ENCODE peak calls at places on chromosomes 3 and 15, in ten cellular contexts. I, R, Y, E, Z, L, Q, W, J and G are unnamed samples.

GRCh38 chr15:96347181-96348111 is 16.9 kb downstream of the NR2F2 start:
- DNase-seq in L (peak; percentile 76), E (peak; percentile 77), I (peak; percentile 69), R (no peak), W (no peak), Z (peak; percentile 72), Y (no peak), Q (no peak), J (no peak), G (no peak)

GRCh38 chr15:41969851-41970431 is 2.4 kb downstream of the EHD4 start:
- DNase-seq in J (peak; percentile 44), I (peak; percentile 49), Y (no peak), R (peak; percentile 25), L (peak; percentile 46), W (no peak), E (no peak), Z (no peak), Q (no peak), G (peak; percentile 45)

GRCh38 chr15:57797145-57797544 is 90.6 kb downstream of the POLR2M start:
- DNase-seq in L (no peak), Z (no peak), Y (no peak), E (no peak), Q (no peak), I (no peak), W (no peak), R (no peak), J (no peak), G (no peak)

GRCh38 chr3:101725192-101725889 is 927 bp downstream of the CEP97 start:
- DNase-seq in Y (peak; percentile 49), I (peak; percentile 64), Q (no peak), L (peak; percentile 63), R (peak; percentile 34), Z (peak; percentile 32), E (peak; percentile 26), W (no peak), J (no peak), G (peak; percentile 31)

GRCh38 chr3:195863121-195864061 is 45.0 kb downstream of the TNK2 start:
- DNase-seq in J (peak; percentile 84), Y (peak; percentile 82), Q (peak; percentile 85), E (peak; percentile 88), I (peak; percentile 97), R (peak; percentile 91), L (peak; percentile 97), W (peak; percentile 47), Z (peak; percentile 95), G (peak; percentile 93)

GRCh38 chr3:127706785-127707351 is 34.1 kb downstream of the ABTB1 start:
- DNase-seq in J (no peak), Z (peak; percentile 48), Y (no peak), E (no peak), L (peak; percentile 47), Q (peak; percentile 15), W (no peak), I (peak; percentile 46), R (no peak), G (no peak)

GRCh38 chr3:38327335-38328009 is 19.1 kb upstream of the XYLB start:
- DNase-seq in I (no peak), R (no peak), Y (no peak), Q (no peak), W (peak; percentile 61), Z (no peak), J (no peak), E (no peak), L (no peak), G (peak; percentile 64)

GRCh38 chr3:124700880-124701684 is 29.2 kb upstream of the UMPS start:
- DNase-seq in J (no peak), W (peak; percentile 25), L (peak; percentile 67), E (no peak), R (no peak), Y (no peak), I (no peak), Q (no peak), Z (no peak), G (peak; percentile 34)

GRCh38 chr3:72855001-72855400 is 6.8 kb upstream of the SHQ1 start:
- DNase-seq in Q (no peak), J (no peak), W (no peak), I (no peak), L (no peak), Z (no peak), Y (no peak), R (no peak), E (no peak), G (no peak)

GRCh38 chr3:74613566-74613965 is 893 bp downstream of the CNTN3 start:
- DNase-seq in Q (no peak), E (no peak), Y (no peak), I (no peak), Z (no peak), W (no peak), L (no peak), R (peak; percentile 34), J (no peak), G (no peak)

GRCh38 chr3:197181751-197182150 is 116.7 kb downstream of the DLG1 start:
- DNase-seq in J (no peak), Q (peak; percentile 71), Z (no peak), W (no peak), E (peak; percentile 24), L (no peak), I (no peak), Y (no peak), R (no peak), G (no peak)

GRCh38 chr3:54550216-54550977 is 377.5 kb downstream of the LRTM1 start:
- DNase-seq in I (no peak), Y (no peak), R (no peak), E (no peak), J (no peak), Z (no peak), Q (no peak), L (no peak), W (no peak), G (peak; percentile 25)

GRCh38 chr15:85329561-85330421 is 50.6 kb upstream of the AKAP13 start:
- DNase-seq in L (no peak), R (no peak), E (no peak), I (peak; percentile 67), Y (no peak), Q (no peak), J (peak; percentile 76), Z (no peak), W (no peak), G (peak; percentile 44)

GRCh38 chr3:6861331-6861988 is 545 bp downstream of the GRM7 start:
- DNase-seq in Q (no peak), R (no peak), L (peak; percentile 82), Y (no peak), J (peak; percentile 10), W (no peak), I (peak; percentile 55), Z (peak; percentile 34), E (no peak), G (no peak)

GRCh38 chr15:63308491-63308890 is 31.1 kb downstream of the APH1B start:
- DNase-seq in L (no peak), Y (no peak), I (no peak), Z (no peak), R (no peak), J (no peak), E (no peak), Q (no peak), W (no peak), G (no peak)

GRCh38 chr15:67794832-67795574 is 30.3 kb upstream of the SKOR1 start:
- DNase-seq in L (no peak), Y (no peak), R (no peak), E (no peak), W (no peak), I (no peak), J (no peak), Q (no peak), Z (no peak), G (no peak)

GRCh38 chr15:74783808-74784175 is 1.9 kb downstream of the CSK start:
- DNase-seq in I (no peak), Y (no peak), J (no peak), R (no peak), Q (no peak), Z (no peak), E (no peak), W (no peak), L (no peak), G (no peak)

GRCh38 chr3:153305189-153305588 is 143.2 kb downstream of the RAP2B start:
- DNase-seq in Z (no peak), I (no peak), Y (no peak), W (no peak), R (no peak), E (no peak), J (no peak), L (no peak), Q (no peak), G (no peak)

GRCh38 chr15:38440353-38441129 is 13.4 kb upstream of the FAM98B start:
- DNase-seq in W (no peak), I (peak; percentile 70), Y (no peak), L (peak; percentile 81), E (no peak), Z (peak; percentile 29), R (peak; percentile 49), Q (no peak), J (peak; percentile 55), G (peak; percentile 69)

GRCh38 chr3:161559177-161559998 is 62.8 kb downstream of the OTOL1 start:
- DNase-seq in Q (no peak), J (peak; percentile 11), L (peak; percentile 61), Y (peak; percentile 40), I (no peak), E (no peak), Z (no peak), W (no peak), R (no peak), G (peak; percentile 32)

GRCh38 chr15:90497912-90498311 is 31.8 kb upstream of the CRTC3 start:
- DNase-seq in E (no peak), L (no peak), Y (no peak), Q (no peak), R (no peak), I (no peak), Z (no peak), W (no peak), J (no peak), G (no peak)

GRCh38 chr3:46690798-46691197 is 2.7 kb downstream of the ALS2CL start:
- DNase-seq in I (peak; percentile 57), Z (no peak), Q (peak; percentile 70), Y (no peak), W (no peak), E (no peak), L (no peak), R (peak; percentile 68), J (no peak), G (no peak)

GRCh38 chr3:107690522-107691138 is 167.9 kb downstream of the BBX start:
- DNase-seq in R (no peak), L (no peak), W (no peak), Q (no peak), I (no peak), E (no peak), J (peak; percentile 26), Z (no peak), Y (no peak), G (peak; percentile 15)

GRCh38 chr3:5019411-5020261 is 40.4 kb downstream of the BHLHE40 start:
- DNase-seq in Q (peak; percentile 56), Y (no peak), Z (no peak), W (no peak), E (no peak), I (no peak), J (no peak), L (peak; percentile 35), R (peak; percentile 38), G (no peak)

GRCh38 chr15:76903251-76903681 is 1.9 kb downstream of the SCAPER start:
- DNase-seq in E (no peak), Z (no peak), L (no peak), Q (no peak), R (no peak), J (peak; percentile 32), Y (no peak), W (no peak), I (no peak), G (peak; percentile 15)

GRCh38 chr3:55912880-55913279 is 425.8 kb upstream of the WNT5A start:
- DNase-seq in W (no peak), I (no peak), E (no peak), Q (no peak), J (no peak), Y (no peak), R (no peak), Z (no peak), L (no peak), G (no peak)

GRCh38 chr15:39574416-39574815 is 6.5 kb upstream of the THBS1 start:
- DNase-seq in Y (no peak), J (no peak), W (no peak), E (no peak), Q (no peak), R (no peak), L (no peak), Z (no peak), I (no peak), G (no peak)